ENCODE peak calls at places on chromosome 4, in nine cellular contexts. D is heart left ventricle; V is activated CD4-positive, CD25-positive, alpha-beta regulatory T cell treated with anti-CD3 and anti-CD28 coated beads, Interleukin-2, amount 50 U/mL, for 72 hours; S is HFFc6; T is stimulated activated naive CD4-positive, alpha-beta T cell; P is NCI-H2081; Z is Panc1; R is fibroblast of lung; Q is stimulated activated CD8-positive, alpha-beta memory T cell treated with anti-CD3 and anti-CD28 coated beads, Interleukin-4, amount 100 ng/mL, for 24 hours. J is an unnamed sample.

GRCh38 chr4:837772-838171 is 11.8 kb upstream of the CPLX1 start:
- DNase-seq in V (no peak), R (no peak), D (no peak), T (no peak), P (no peak), S (no peak), Z (no peak), Q (no peak), J (no peak)

GRCh38 chr4:85929926-85930325 is 429.9 kb downstream of the MAPK10 start:
- DNase-seq in P (peak), V (no peak), S (no peak), Z (no peak), Q (no peak), R (no peak), D (no peak), T (no peak), J (no peak)

GRCh38 chr4:153295131-153295755 is 49.2 kb upstream of the MND1 start:
- DNase-seq in P (no peak), D (no peak), V (no peak), T (no peak), Q (no peak), Z (no peak), S (no peak), R (no peak), J (no peak)

GRCh38 chr4:95091272-95091671 is 333.5 kb downstream of the BMPR1B start:
- DNase-seq in V (no peak), P (no peak), S (no peak), D (no peak), R (peak), Z (no peak), Q (no peak), T (no peak), J (peak)

GRCh38 chr4:101037249-101037648 is 310.1 kb downstream of the PPP3CA start:
- DNase-seq in R (peak), S (no peak), P (no peak), V (no peak), D (no peak), T (no peak), Q (no peak), Z (no peak), J (no peak)

GRCh38 chr4:48970471-48970921 is 15.6 kb upstream of the CWH43 start:
- DNase-seq in T (no peak), V (no peak), Q (no peak), P (no peak), R (peak), Z (no peak), S (peak), D (no peak), J (peak)

GRCh38 chr4:7808752-7809151 is 130.9 kb downstream of the AFAP1 start:
- DNase-seq in R (peak), P (no peak), Q (no peak), Z (no peak), V (no peak), D (no peak), T (no peak), S (peak), J (peak)

GRCh38 chr4:163528618-163529017 is 34.1 kb downstream of the TMA16 start:
- DNase-seq in R (no peak), D (no peak), Z (no peak), T (no peak), V (no peak), S (no peak), Q (no peak), P (no peak), J (no peak)

GRCh38 chr4:89277412-89277811 is 30.2 kb downstream of the GPRIN3 start:
- DNase-seq in Z (no peak), D (no peak), T (no peak), R (peak), P (no peak), Q (no peak), S (peak), V (no peak), J (peak)

GRCh38 chr4:68391451-68391850 is 41.6 kb upstream of the YTHDC1 start:
- DNase-seq in R (no peak), Q (no peak), Z (no peak), V (no peak), T (no peak), P (no peak), S (no peak), D (no peak), J (no peak)

GRCh38 chr4:143633833-143634232 is 66.6 kb downstream of the FREM3 start:
- DNase-seq in S (no peak), D (no peak), Q (no peak), Z (no peak), V (no peak), P (no peak), T (no peak), R (no peak), J (peak)

GRCh38 chr4:153346563-153346962 is 2.1 kb downstream of the MND1 start:
- DNase-seq in Q (no peak), S (no peak), Z (no peak), V (no peak), D (no peak), T (no peak), P (no peak), R (no peak), J (peak)